ENCODE peak calls at places on chromosomes 5 and 9, in ten cellular contexts. One of them, this sample, is unnamed.

GRCh38 chr9:72665421-72665820 is 144.0 kb downstream of the TMC1 start:
- DNase-seq in epithelial cell of prostate: no peak
- DNase-seq in naive thymus-derived CD8-positive, alpha-beta T cell: no peak
- DNase-seq in GM23338: no peak
- DNase-seq in T-helper 17 cell: no peak
- DNase-seq in ureter: no peak
- DNase-seq in heart left ventricle: no peak
- DNase-seq in activated CD8-positive, alpha-beta memory T cell treated with anti-CD3 and anti-CD28 coated beads for 1 hour: no peak
- DNase-seq in HTR-8/SVneo: no peak
- DNase-seq in stimulated activated CD4-positive, alpha-beta T cell treated with anti-CD3 and anti-CD28 coated beads, Interleukin-2, amount 100 ng/mL, for 48 hours: no peak
- DNase-seq in this sample: no peak

GRCh38 chr5:146051678-146052077 is 53.7 kb downstream of the PLAC8L1 start:
- DNase-seq in epithelial cell of prostate: no peak
- DNase-seq in naive thymus-derived CD8-positive, alpha-beta T cell: no peak
- DNase-seq in GM23338: no peak
- DNase-seq in T-helper 17 cell: no peak
- DNase-seq in ureter: no peak
- DNase-seq in heart left ventricle: no peak
- DNase-seq in activated CD8-positive, alpha-beta memory T cell treated with anti-CD3 and anti-CD28 coated beads for 1 hour: no peak
- DNase-seq in HTR-8/SVneo: no peak
- DNase-seq in stimulated activated CD4-positive, alpha-beta T cell treated with anti-CD3 and anti-CD28 coated beads, Interleukin-2, amount 100 ng/mL, for 48 hours: no peak
- DNase-seq in this sample: no peak

GRCh38 chr9:40935336-40935735 is 193.1 kb downstream of the FOXD4L6 start:
- DNase-seq in epithelial cell of prostate: no peak
- DNase-seq in naive thymus-derived CD8-positive, alpha-beta T cell: no peak
- DNase-seq in GM23338: no peak
- DNase-seq in T-helper 17 cell: no peak
- DNase-seq in ureter: no peak
- DNase-seq in heart left ventricle: no peak
- DNase-seq in activated CD8-positive, alpha-beta memory T cell treated with anti-CD3 and anti-CD28 coated beads for 1 hour: no peak
- DNase-seq in HTR-8/SVneo: no peak
- DNase-seq in stimulated activated CD4-positive, alpha-beta T cell treated with anti-CD3 and anti-CD28 coated beads, Interleukin-2, amount 100 ng/mL, for 48 hours: no peak
- DNase-seq in this sample: no peak

GRCh38 chr5:82160948-82161347 is 117.2 kb downstream of the RPS23 start:
- DNase-seq in epithelial cell of prostate: no peak
- DNase-seq in naive thymus-derived CD8-positive, alpha-beta T cell: no peak
- DNase-seq in GM23338: no peak
- DNase-seq in T-helper 17 cell: no peak
- DNase-seq in ureter: no peak
- DNase-seq in heart left ventricle: no peak
- DNase-seq in activated CD8-positive, alpha-beta memory T cell treated with anti-CD3 and anti-CD28 coated beads for 1 hour: no peak
- DNase-seq in HTR-8/SVneo: no peak
- DNase-seq in stimulated activated CD4-positive, alpha-beta T cell treated with anti-CD3 and anti-CD28 coated beads, Interleukin-2, amount 100 ng/mL, for 48 hours: no peak
- DNase-seq in this sample: no peak

GRCh38 chr5:154329519-154329918 is 116.3 kb upstream of the SAP30L start:
- DNase-seq in epithelial cell of prostate: no peak
- DNase-seq in naive thymus-derived CD8-positive, alpha-beta T cell: no peak
- DNase-seq in GM23338: no peak
- DNase-seq in T-helper 17 cell: no peak
- DNase-seq in ureter: no peak
- DNase-seq in heart left ventricle: no peak
- DNase-seq in activated CD8-positive, alpha-beta memory T cell treated with anti-CD3 and anti-CD28 coated beads for 1 hour: no peak
- DNase-seq in HTR-8/SVneo: no peak
- DNase-seq in stimulated activated CD4-positive, alpha-beta T cell treated with anti-CD3 and anti-CD28 coated beads, Interleukin-2, amount 100 ng/mL, for 48 hours: no peak
- DNase-seq in this sample: no peak

GRCh38 chr9:91162784-91163440 is 198.8 kb downstream of the AUH start:
- DNase-seq in epithelial cell of prostate: no peak
- DNase-seq in naive thymus-derived CD8-positive, alpha-beta T cell: peak
- DNase-seq in GM23338: no peak
- DNase-seq in T-helper 17 cell: no peak
- DNase-seq in ureter: peak
- DNase-seq in heart left ventricle: peak
- DNase-seq in activated CD8-positive, alpha-beta memory T cell treated with anti-CD3 and anti-CD28 coated beads for 1 hour: no peak
- DNase-seq in HTR-8/SVneo: no peak
- DNase-seq in stimulated activated CD4-positive, alpha-beta T cell treated with anti-CD3 and anti-CD28 coated beads, Interleukin-2, amount 100 ng/mL, for 48 hours: no peak
- DNase-seq in this sample: no peak

GRCh38 chr9:128550770-128551651 is 1.4 kb upstream of the SPTAN1 start:
- DNase-seq in epithelial cell of prostate: no peak
- DNase-seq in naive thymus-derived CD8-positive, alpha-beta T cell: no peak
- DNase-seq in GM23338: peak
- DNase-seq in T-helper 17 cell: no peak
- DNase-seq in ureter: peak
- DNase-seq in heart left ventricle: peak
- DNase-seq in activated CD8-positive, alpha-beta memory T cell treated with anti-CD3 and anti-CD28 coated beads for 1 hour: no peak
- DNase-seq in HTR-8/SVneo: no peak
- DNase-seq in stimulated activated CD4-positive, alpha-beta T cell treated with anti-CD3 and anti-CD28 coated beads, Interleukin-2, amount 100 ng/mL, for 48 hours: no peak
- DNase-seq in this sample: peak

GRCh38 chr9:136802321-136802720 is 5.4 kb upstream of the RABL6 start:
- DNase-seq in epithelial cell of prostate: no peak
- DNase-seq in naive thymus-derived CD8-positive, alpha-beta T cell: no peak
- DNase-seq in GM23338: no peak
- DNase-seq in T-helper 17 cell: no peak
- DNase-seq in ureter: no peak
- DNase-seq in heart left ventricle: no peak
- DNase-seq in activated CD8-positive, alpha-beta memory T cell treated with anti-CD3 and anti-CD28 coated beads for 1 hour: no peak
- DNase-seq in HTR-8/SVneo: no peak
- DNase-seq in stimulated activated CD4-positive, alpha-beta T cell treated with anti-CD3 and anti-CD28 coated beads, Interleukin-2, amount 100 ng/mL, for 48 hours: no peak
- DNase-seq in this sample: no peak

GRCh38 chr5:470961-471749 is 28.2 kb downstream of the EXOC3 start:
- DNase-seq in epithelial cell of prostate: no peak
- DNase-seq in naive thymus-derived CD8-positive, alpha-beta T cell: no peak
- DNase-seq in GM23338: no peak
- DNase-seq in T-helper 17 cell: peak
- DNase-seq in ureter: no peak
- DNase-seq in heart left ventricle: peak
- DNase-seq in activated CD8-positive, alpha-beta memory T cell treated with anti-CD3 and anti-CD28 coated beads for 1 hour: no peak
- DNase-seq in HTR-8/SVneo: no peak
- DNase-seq in stimulated activated CD4-positive, alpha-beta T cell treated with anti-CD3 and anti-CD28 coated beads, Interleukin-2, amount 100 ng/mL, for 48 hours: no peak
- DNase-seq in this sample: peak

This sample was measured in thyroid gland.